ENCODE peak calls at places on chromosome 6, in six cellular contexts. A is SK-N-SH, X is GM23248, K is GM23338, L is MM.1S, W is neural progenitor cell. E is an unnamed sample.
A peak's percentile ranks its signal among the peaks of the same experiment; 100 is the strongest.

GRCh38 chr6:154995241-154996162 is at the start of gene TIAM2:
- DNase-seq in A (peak; percentile 92), X (peak; percentile 55), K (peak; percentile 79), L (no peak), W (peak; percentile 87), E (no peak)

GRCh38 chr6:149965191-149966020 is 1.7 kb downstream of the ULBP1 start:
- DNase-seq in A (peak; percentile 54), X (no peak), K (peak; percentile 60), L (no peak), W (peak; percentile 69), E (no peak)

GRCh38 chr6:13669476-13669875 is 42.2 kb downstream of the RANBP9 start:
- DNase-seq in A (no peak), X (no peak), K (peak; percentile 30), L (no peak), W (no peak), E (no peak)

GRCh38 chr6:138662474-138662873 is 111.1 kb upstream of the CCDC28A start:
- DNase-seq in A (no peak), X (peak; percentile 62), K (no peak), L (no peak), W (no peak), E (peak; percentile 87)

GRCh38 chr6:88268508-88268907 is 102.4 kb upstream of the CNR1 start:
- DNase-seq in A (peak; percentile 53), X (no peak), K (no peak), L (no peak), W (peak; percentile 13), E (no peak)

GRCh38 chr6:143000771-143001170 is 55.8 kb upstream of the HIVEP2 start:
- DNase-seq in A (no peak), X (no peak), K (no peak), L (no peak), W (peak; percentile 11), E (no peak)

GRCh38 chr6:28357036-28357435 is 7.3 kb downstream of the ZKSCAN3 start:
- DNase-seq in A (no peak), X (no peak), K (peak; percentile 19), L (no peak), W (no peak), E (peak; percentile 42)

GRCh38 chr6:87799651-87800050 is 97.6 kb upstream of the AKIRIN2 start:
- DNase-seq in A (no peak), X (no peak), K (no peak), L (peak; percentile 55), W (no peak), E (no peak)

GRCh38 chr6:110547266-110547964 is 71.0 kb upstream of the SLC22A16 start:
- DNase-seq in A (no peak), X (peak; percentile 78), K (no peak), L (no peak), W (no peak), E (peak; percentile 88)

GRCh38 chr6:159594106-159594749 is 98.8 kb downstream of the SOD2 start:
- DNase-seq in A (no peak), X (peak; percentile 76), K (no peak), L (no peak), W (no peak), E (peak; percentile 24)

GRCh38 chr6:1316482-1317220 is 4.8 kb downstream of the FOXQ1 start:
- DNase-seq in A (peak; percentile 35), X (peak; percentile 52), K (peak; percentile 74), L (no peak), W (peak; percentile 78), E (peak; percentile 48)

GRCh38 chr6:24223131-24223715 is 97.2 kb downstream of the NRSN1 start:
- DNase-seq in A (no peak), X (peak; percentile 27), K (no peak), L (no peak), W (no peak), E (no peak)

GRCh38 chr6:16816891-16817290 is 55.6 kb upstream of the ATXN1 start:
- DNase-seq in A (no peak), X (peak; percentile 23), K (no peak), L (no peak), W (no peak), E (no peak)
- H3K4me2 ChIP-seq in A (no peak overlapping the region), X (no peak overlapping the region), K (no peak overlapping the region), L (no peak overlapping the region), W (no peak overlapping the region), E (no peak overlapping the region)

GRCh38 chr6:33776186-33776585 is 12.7 kb downstream of the LEMD2 start:
- DNase-seq in A (no peak), X (no peak), K (no peak), L (no peak), W (no peak), E (no peak)
- H3F3A ChIP-seq in A (peaks cover 36% of the 10 kb centered on the region), X (peaks cover 28% of the 10 kb centered on the region), K (peaks cover 8% of the 10 kb centered on the region), L (no peaks in the 10 kb centered on the region), W (peaks cover 50% of the 10 kb centered on the region), E (no peaks in the 10 kb centered on the region)

DNA sequence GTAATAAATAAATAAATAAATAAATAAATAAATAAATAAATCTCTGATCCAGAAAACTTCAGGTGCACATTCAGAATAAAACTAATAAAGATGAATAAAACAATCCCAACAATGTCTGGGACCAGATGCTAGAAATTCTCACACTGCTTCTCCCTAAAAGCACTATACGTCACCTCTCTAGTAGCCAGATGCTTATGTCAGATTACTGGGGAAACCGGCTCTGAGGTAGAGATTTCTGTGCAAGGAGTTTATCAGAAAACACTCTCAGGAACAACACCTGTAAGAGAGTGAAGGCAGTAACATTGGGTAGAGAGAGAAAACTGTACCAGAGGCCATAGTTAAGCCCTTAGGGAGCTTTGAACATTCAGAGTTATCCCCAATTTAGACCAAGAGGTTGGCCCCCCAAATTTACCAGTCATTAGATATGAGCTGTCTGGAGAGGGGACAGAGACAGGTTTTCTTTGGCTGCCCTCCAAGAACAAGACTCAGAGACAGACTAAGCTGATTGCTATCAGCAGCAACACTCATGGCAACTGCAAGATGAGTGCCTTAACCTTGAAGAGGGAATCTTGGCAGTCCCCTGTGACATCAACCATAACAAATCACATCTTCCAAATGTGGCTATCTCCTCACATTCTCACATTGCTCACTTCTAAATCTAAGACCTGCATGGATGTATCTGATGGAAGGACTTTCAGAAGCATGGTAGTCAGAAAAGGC is 151.2 kb upstream of the BMP5 start:
- DNase-seq in A (no peak), X (no peak), K (no peak), L (no peak), W (no peak), E (peak; percentile 20)
- TF ChIP-seq EZH2phosphoT487 in A (no peak), X (no peak), K (no peak), L (no peak), W (no peak), E (no peak)

GRCh38 chr6:158330016-158330415 is 17.8 kb downstream of the TULP4 start:
- DNase-seq in A (no peak), X (no peak), K (no peak), L (no peak), W (no peak), E (no peak)
- H3K4me2 ChIP-seq in A (no peak overlapping the region), X (no peak overlapping the region), K (no peak overlapping the region), L (no peak overlapping the region), W (no peak overlapping the region), E (no peak overlapping the region)

DNA sequence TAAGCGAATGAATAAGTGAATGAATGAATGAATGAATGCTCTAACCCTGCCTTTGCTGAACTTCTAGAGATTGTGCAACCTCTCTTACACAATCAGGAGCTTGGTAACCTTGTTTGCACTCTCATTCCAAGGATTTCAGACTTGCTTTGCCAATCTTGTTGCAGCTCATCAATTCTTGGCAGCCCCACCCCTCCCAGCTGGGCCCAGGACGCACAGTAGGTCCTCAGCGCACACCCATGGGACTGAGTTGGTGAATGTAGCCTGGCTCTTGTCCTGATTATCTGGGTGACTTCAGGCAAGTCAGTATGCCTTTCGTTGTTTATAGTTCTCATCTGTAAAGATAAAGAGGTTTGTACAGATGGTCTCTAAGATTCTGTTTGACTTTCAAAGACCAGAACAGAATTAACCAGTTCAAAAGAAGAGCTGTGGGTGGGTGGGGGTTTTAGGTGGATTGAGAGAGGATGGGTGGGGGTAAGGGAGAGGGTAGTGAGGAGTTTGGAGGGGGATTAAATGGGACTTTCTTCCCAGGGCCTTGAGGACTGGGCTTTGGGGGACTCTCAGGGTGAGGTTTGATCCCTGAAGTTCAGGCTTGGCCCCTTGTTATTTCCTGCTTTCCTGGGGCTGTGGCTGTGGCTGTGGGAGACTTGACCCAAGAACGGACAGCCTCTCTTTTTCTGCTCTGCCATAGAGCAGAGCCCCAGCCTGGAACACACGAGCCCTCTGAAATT is 33.2 kb downstream of the VEGFA start:
- DNase-seq in A (no peak), X (peak; percentile 37), K (no peak), L (no peak), W (no peak), E (no peak)
- H3F3A ChIP-seq in A (no peaks in the 10 kb centered on the region), X (no peaks in the 10 kb centered on the region), K (no peaks in the 10 kb centered on the region), L (peaks cover 3% of the 10 kb centered on the region), W (no peaks in the 10 kb centered on the region), E (no peaks in the 10 kb centered on the region)

DNA sequence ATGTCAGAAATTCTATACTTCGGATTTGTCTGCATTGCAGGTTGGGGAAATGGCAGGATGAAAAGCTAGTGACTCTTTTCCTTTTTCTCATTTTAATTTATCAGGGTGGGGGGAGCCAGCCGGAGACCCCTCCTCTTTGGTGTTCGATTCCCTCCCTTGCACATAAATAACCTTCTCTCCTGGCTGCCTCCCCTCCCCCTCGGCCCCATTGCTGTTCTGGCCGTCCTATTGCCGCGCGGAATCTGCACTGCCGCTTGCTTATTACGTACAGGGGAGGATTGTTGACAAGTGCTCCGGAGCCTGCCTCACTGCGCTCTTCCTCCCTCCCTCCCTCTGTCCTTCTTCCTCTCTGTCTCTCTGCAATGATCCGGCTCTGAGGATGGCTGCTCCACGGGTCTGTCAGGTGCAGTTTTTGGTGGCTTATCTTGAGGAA is 154.7 kb downstream of the JARID2 start:
- DNase-seq in A (peak; percentile 61), X (peak; percentile 58), K (peak; percentile 64), L (no peak), W (peak; percentile 61), E (peak; percentile 42)
- TF ChIP-seq EZH2phosphoT487 in A (no peak), X (no peak), K (no peak), L (no peak), W (no peak), E (no peak)

DNA sequence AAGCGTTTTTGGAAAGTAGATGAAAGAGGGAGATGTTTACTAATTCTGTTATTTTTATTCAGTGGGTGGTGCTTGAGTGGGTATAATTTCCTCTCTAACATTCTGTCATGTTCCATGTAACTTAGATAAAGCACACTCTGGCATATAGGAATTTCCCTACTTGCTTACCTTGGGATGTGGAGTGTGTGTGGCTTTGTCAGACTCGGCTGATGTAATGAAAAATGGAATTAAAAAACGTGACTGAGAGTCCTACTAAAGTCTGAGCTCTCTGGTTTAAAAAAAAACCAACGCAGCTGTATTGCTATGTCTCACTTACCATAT is 98.3 kb downstream of the JARID2 start:
- DNase-seq in A (no peak), X (no peak), K (no peak), L (no peak), W (no peak), E (no peak)
- H3K4me2 ChIP-seq in A (no peak overlapping the region), X (no peak overlapping the region), K (no peak overlapping the region), L (no peak overlapping the region), W (no peak overlapping the region), E (no peak overlapping the region)

E was measured in PC-3.